ENCODE peak calls at places on chromosomes 12 and 14, in nine cellular contexts. One of them, this sample, is unnamed.

GRCh38 chr12:25497021-25497420 is 56.1 kb downstream of the LMNTD1 start:
- DNase-seq in spleen: no peak
- DNase-seq in AG10803: no peak
- DNase-seq in neuronal stem cell: no peak
- DNase-seq in thoracic aorta: no peak
- DNase-seq in H7: no peak
- DNase-seq in aorta: no peak
- DNase-seq in bronchial epithelial cell: peak
- DNase-seq in lower leg skin: no peak
- DNase-seq in this sample: no peak

GRCh38 chr14:34157642-34158041 is 206.8 kb upstream of the EGLN3 start:
- DNase-seq in neuronal stem cell: no peak
- DNase-seq in H7: no peak
- DNase-seq in aorta: no peak
- DNase-seq in lower leg skin: no peak
- DNase-seq in AG10803: no peak
- DNase-seq in spleen: no peak
- DNase-seq in thoracic aorta: no peak
- DNase-seq in bronchial epithelial cell: no peak
- DNase-seq in this sample: no peak

GRCh38 chr14:81464253-81465001 is 64.3 kb upstream of the STON2 start:
- DNase-seq in lower leg skin: no peak
- DNase-seq in AG10803: peak
- DNase-seq in aorta: no peak
- DNase-seq in neuronal stem cell: peak
- DNase-seq in thoracic aorta: no peak
- DNase-seq in bronchial epithelial cell: peak
- DNase-seq in spleen: no peak
- DNase-seq in H7: peak
- DNase-seq in this sample: peak

GRCh38 chr14:95261616-95262510 is 57.8 kb downstream of the CLMN start:
- DNase-seq in H7: no peak
- DNase-seq in bronchial epithelial cell: peak
- DNase-seq in neuronal stem cell: no peak
- DNase-seq in lower leg skin: peak
- DNase-seq in thoracic aorta: no peak
- DNase-seq in AG10803: no peak
- DNase-seq in aorta: no peak
- DNase-seq in spleen: no peak
- DNase-seq in this sample: no peak

GRCh38 chr14:32368107-32368506 is 39.0 kb downstream of the AKAP6 start:
- DNase-seq in neuronal stem cell: no peak
- DNase-seq in bronchial epithelial cell: no peak
- DNase-seq in aorta: no peak
- DNase-seq in H7: no peak
- DNase-seq in thoracic aorta: no peak
- DNase-seq in spleen: no peak
- DNase-seq in AG10803: no peak
- DNase-seq in lower leg skin: no peak
- DNase-seq in this sample: no peak

GRCh38 chr14:50615566-50615965 is 52.5 kb downstream of the SAV1 start:
- DNase-seq in aorta: no peak
- DNase-seq in thoracic aorta: no peak
- DNase-seq in bronchial epithelial cell: no peak
- DNase-seq in neuronal stem cell: no peak
- DNase-seq in AG10803: no peak
- DNase-seq in H7: no peak
- DNase-seq in lower leg skin: no peak
- DNase-seq in spleen: no peak
- DNase-seq in this sample: no peak

GRCh38 chr14:84458881-84459280 is 1071.1 kb upstream of the FLRT2 start:
- DNase-seq in thoracic aorta: no peak
- DNase-seq in lower leg skin: no peak
- DNase-seq in neuronal stem cell: no peak
- DNase-seq in AG10803: no peak
- DNase-seq in bronchial epithelial cell: no peak
- DNase-seq in aorta: no peak
- DNase-seq in H7: no peak
- DNase-seq in spleen: no peak
- DNase-seq in this sample: no peak

GRCh38 chr12:47896022-47896421 is 8.8 kb downstream of the VDR start:
- DNase-seq in neuronal stem cell: no peak
- DNase-seq in thoracic aorta: no peak
- DNase-seq in bronchial epithelial cell: no peak
- DNase-seq in aorta: no peak
- DNase-seq in AG10803: no peak
- DNase-seq in spleen: no peak
- DNase-seq in H7: no peak
- DNase-seq in lower leg skin: no peak
- DNase-seq in this sample: no peak

GRCh38 chr12:59122784-59123183 is 202.5 kb upstream of the LRIG3 start:
- DNase-seq in lower leg skin: no peak
- DNase-seq in H7: no peak
- DNase-seq in AG10803: peak
- DNase-seq in thoracic aorta: no peak
- DNase-seq in bronchial epithelial cell: no peak
- DNase-seq in aorta: no peak
- DNase-seq in spleen: no peak
- DNase-seq in neuronal stem cell: no peak
- DNase-seq in this sample: no peak

GRCh38 chr14:86935241-86935640 is 1057.7 kb downstream of the GALC start:
- DNase-seq in lower leg skin: no peak
- DNase-seq in thoracic aorta: no peak
- DNase-seq in spleen: no peak
- DNase-seq in AG10803: peak
- DNase-seq in aorta: no peak
- DNase-seq in H7: no peak
- DNase-seq in neuronal stem cell: no peak
- DNase-seq in bronchial epithelial cell: no peak
- DNase-seq in this sample: no peak

GRCh38 chr12:111417290-111417689 is 11.6 kb downstream of the SH2B3 start:
- DNase-seq in spleen: no peak
- DNase-seq in AG10803: no peak
- DNase-seq in neuronal stem cell: no peak
- DNase-seq in aorta: no peak
- DNase-seq in lower leg skin: no peak
- DNase-seq in bronchial epithelial cell: no peak
- DNase-seq in thoracic aorta: no peak
- DNase-seq in H7: no peak
- DNase-seq in this sample: no peak

GRCh38 chr14:100019156-100019882 is 45.9 kb upstream of the EVL start:
- DNase-seq in H7: peak
- DNase-seq in neuronal stem cell: no peak
- DNase-seq in aorta: no peak
- DNase-seq in AG10803: no peak
- DNase-seq in spleen: no peak
- DNase-seq in lower leg skin: no peak
- DNase-seq in bronchial epithelial cell: no peak
- DNase-seq in thoracic aorta: no peak
- DNase-seq in this sample: no peak

DNA sequence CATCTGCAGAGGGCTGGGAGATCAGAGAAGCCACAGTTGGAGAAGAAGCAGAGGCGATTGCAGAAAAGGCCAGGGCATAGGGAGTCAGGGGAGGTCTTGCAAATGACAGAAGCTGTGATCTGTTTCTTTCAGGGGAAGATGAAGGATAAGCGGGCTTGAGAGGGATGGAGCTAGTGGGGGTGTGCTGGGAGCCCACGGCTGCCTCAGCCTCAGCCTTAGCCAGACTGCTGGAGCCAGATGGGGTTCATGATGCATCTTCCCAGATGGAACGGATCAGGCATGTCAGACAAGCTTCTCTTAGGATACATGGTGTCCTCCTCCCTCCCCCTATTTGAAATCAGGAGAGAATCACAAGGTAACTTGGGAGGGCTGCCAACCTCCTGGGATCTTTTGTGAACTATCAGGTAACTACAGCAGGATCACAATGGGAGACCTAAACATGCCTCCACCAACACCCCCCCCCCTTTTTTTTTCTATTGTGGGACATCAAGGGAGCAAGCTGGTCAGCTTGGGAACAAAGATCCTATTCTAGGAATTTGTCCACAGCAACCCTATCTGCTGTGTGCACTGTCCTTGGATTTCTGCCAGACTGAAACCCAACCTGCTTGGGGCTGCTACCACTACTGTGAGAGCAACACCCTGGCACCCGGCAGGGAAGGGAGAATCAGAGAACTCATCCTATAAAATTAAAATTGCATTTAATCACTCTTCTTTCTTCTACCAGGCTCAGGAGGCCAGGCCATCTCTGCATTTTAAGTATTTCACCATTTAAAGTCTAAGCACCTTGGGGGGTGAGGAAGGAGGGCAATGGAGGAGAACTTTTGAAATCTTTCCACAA is 10.7 kb upstream of the ATP2A2 start:
- DNase-seq in neuronal stem cell: no peak
- DNase-seq in H7: no peak
- DNase-seq in aorta: no peak
- DNase-seq in AG10803: peak
- DNase-seq in lower leg skin: peak
- DNase-seq in thoracic aorta: no peak
- DNase-seq in spleen: no peak
- DNase-seq in bronchial epithelial cell: peak
- DNase-seq in this sample: peak
- H3K4me3 ChIP-seq in neuronal stem cell: no peak
- H3K4me3 ChIP-seq in H7: no peak
- H3K4me3 ChIP-seq in aorta: no peak
- H3K4me3 ChIP-seq in AG10803: peak
- H3K4me3 ChIP-seq in lower leg skin: no peak
- H3K4me3 ChIP-seq in thoracic aorta: peak
- H3K4me3 ChIP-seq in spleen: no peak
- H3K4me3 ChIP-seq in bronchial epithelial cell: no peak
- H3K4me3 ChIP-seq in this sample: no peak

DNA sequence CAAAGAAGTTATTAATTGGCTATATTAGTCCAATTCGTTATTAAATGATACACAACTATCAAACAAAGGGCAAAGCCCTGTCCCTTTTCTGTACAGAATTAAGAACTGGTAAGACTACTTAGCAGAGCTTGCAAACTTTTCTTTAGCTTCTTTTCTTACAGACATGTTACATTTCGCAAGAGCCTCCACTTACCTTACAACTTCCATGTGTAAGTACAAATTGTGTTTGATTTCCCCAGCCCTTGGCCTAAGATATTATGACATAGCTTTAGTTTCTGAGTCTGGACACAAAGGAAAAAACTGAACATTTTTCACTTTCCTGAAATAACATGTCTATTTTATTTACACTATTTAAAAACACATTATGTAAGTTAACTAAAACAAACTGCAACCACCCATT is 1.7 kb downstream of the ATF7 start:
- DNase-seq in H7: no peak
- DNase-seq in AG10803: peak
- DNase-seq in thoracic aorta: no peak
- DNase-seq in neuronal stem cell: no peak
- DNase-seq in bronchial epithelial cell: peak
- DNase-seq in lower leg skin: no peak
- DNase-seq in spleen: no peak
- DNase-seq in aorta: no peak
- DNase-seq in this sample: peak
- H3K4me3 ChIP-seq in H7: no peak
- H3K4me3 ChIP-seq in AG10803: peak
- H3K4me3 ChIP-seq in thoracic aorta: peak
- H3K4me3 ChIP-seq in neuronal stem cell: no peak
- H3K4me3 ChIP-seq in bronchial epithelial cell: peak
- H3K4me3 ChIP-seq in lower leg skin: no peak
- H3K4me3 ChIP-seq in spleen: peak
- H3K4me3 ChIP-seq in aorta: peak
- H3K4me3 ChIP-seq in this sample: peak

DNA sequence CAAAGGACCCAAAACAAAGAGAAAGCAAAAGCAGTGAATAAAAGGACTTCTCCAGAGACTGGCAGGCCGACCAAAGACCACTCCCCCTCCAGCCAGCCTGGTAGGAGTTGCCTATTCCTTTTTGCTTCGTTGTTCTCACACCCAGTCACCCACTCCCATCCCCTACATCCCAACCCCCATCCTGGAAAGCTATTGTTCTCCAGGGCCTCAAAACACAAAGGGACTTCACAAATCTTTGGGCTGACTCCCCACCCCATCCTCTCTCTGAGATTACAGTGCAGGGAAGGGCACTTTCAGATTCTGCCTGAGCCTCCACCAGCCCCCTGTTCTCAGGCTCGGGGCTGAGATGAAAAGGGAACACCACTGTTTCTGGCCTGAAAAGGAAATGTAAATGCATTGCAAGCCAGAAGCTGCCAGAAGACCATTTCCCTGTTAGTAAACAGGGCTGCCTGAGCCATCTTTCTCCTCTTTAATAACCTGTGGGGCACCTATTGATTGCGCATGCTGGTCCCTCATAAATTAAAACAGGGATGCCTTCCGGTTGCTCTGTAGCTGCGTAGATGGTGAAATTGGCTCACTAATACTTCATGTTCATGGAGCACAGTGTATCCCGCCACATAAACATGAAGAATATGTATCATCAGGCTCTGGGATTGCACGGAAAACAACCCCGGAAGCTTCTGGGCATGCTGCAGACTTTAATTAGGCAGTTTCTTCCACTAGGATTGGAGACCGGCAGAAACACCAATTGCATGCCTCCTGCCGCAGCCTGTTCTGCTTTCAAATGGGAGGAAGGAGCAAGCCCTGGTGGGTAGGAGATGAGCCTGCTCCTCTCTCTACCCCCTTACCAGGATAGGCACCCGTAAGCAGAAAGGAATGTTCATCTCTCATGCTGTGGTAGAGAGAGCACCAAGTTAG is 130.3 kb upstream of the FUT8 start:
- DNase-seq in spleen: no peak
- DNase-seq in aorta: no peak
- DNase-seq in neuronal stem cell: peak
- DNase-seq in H7: peak
- DNase-seq in bronchial epithelial cell: no peak
- DNase-seq in thoracic aorta: no peak
- DNase-seq in AG10803: peak
- DNase-seq in lower leg skin: no peak
- DNase-seq in this sample: no peak
- H3K4me3 ChIP-seq in spleen: no peak
- H3K4me3 ChIP-seq in aorta: no peak
- H3K4me3 ChIP-seq in neuronal stem cell: no peak
- H3K4me3 ChIP-seq in H7: no peak
- H3K4me3 ChIP-seq in bronchial epithelial cell: no peak
- H3K4me3 ChIP-seq in thoracic aorta: peak
- H3K4me3 ChIP-seq in AG10803: peak
- H3K4me3 ChIP-seq in lower leg skin: no peak
- H3K4me3 ChIP-seq in this sample: no peak

DNA sequence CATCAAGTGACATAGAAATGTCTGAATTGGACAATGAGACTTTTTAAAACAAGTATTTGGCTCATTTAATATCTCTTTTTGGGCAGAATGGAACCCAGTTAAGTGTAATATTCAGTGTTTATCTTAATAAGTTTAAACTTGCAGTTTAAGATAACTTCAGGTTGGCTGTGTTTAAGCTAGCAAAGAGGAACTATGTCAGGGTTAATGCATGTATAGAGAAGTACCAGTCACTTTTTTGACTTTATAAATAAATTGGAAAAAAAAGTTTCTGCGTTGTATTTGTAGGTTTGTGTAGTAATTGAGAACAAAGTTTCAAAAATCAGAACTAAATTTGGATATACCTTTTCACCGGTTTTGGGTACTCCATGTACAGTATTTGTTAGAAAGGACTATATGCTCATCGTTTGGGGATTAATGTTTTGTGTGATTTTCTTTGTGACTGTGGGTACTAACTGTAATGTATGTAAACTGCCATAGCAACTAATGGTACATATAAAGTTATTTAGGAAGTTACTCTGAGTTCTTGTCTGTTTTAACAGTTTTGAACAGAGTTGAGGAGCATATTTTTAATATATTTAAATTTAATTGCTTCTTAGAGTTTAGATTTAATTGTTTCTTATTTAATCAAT is 4.5 kb downstream of the HMGA2 start:
- DNase-seq in bronchial epithelial cell: no peak
- DNase-seq in H7: no peak
- DNase-seq in AG10803: no peak
- DNase-seq in lower leg skin: no peak
- DNase-seq in aorta: no peak
- DNase-seq in neuronal stem cell: no peak
- DNase-seq in spleen: no peak
- DNase-seq in thoracic aorta: no peak
- DNase-seq in this sample: no peak
- H3K4me3 ChIP-seq in bronchial epithelial cell: no peak
- H3K4me3 ChIP-seq in H7: no peak
- H3K4me3 ChIP-seq in AG10803: no peak
- H3K4me3 ChIP-seq in lower leg skin: no peak
- H3K4me3 ChIP-seq in aorta: no peak
- H3K4me3 ChIP-seq in neuronal stem cell: no peak
- H3K4me3 ChIP-seq in spleen: no peak
- H3K4me3 ChIP-seq in thoracic aorta: no peak
- H3K4me3 ChIP-seq in this sample: peak